ENCODE peak calls at places on chromosomes 13 and 19, in eight cellular contexts. E, Q, G, N, K, C, P and L are unnamed samples.

GRCh38 chr13:110989331-110989730 is 74.5 kb upstream of the ANKRD10 start:
- DNase-seq in E (no peak), Q (no peak), G (no peak), N (no peak), K (no peak), C (no peak), P (no peak), L (no peak)

GRCh38 chr13:46523972-46524737 is 28.8 kb upstream of the LRCH1 start:
- DNase-seq in E (no peak), Q (no peak), G (no peak), N (no peak), K (no peak), C (no peak), P (peak; percentile 48), L (no peak)

GRCh38 chr19:342801-343421 is 1.7 kb downstream of the MIER2 start:
- DNase-seq in E (no peak), Q (no peak), G (peak; percentile 73), N (no peak), K (peak; percentile 75), C (peak; percentile 67), P (peak; percentile 84), L (no peak)

GRCh38 chr19:43768273-43769050 is 12.3 kb downstream of the KCNN4 start:
- DNase-seq in E (no peak), Q (no peak), G (peak; percentile 76), N (peak; percentile 63), K (no peak), C (peak; percentile 33), P (peak; percentile 19), L (no peak)

GRCh38 chr19:33461256-33462111 is 60.1 kb downstream of the PEPD start:
- DNase-seq in E (no peak), Q (no peak), G (peak; percentile 53), N (no peak), K (no peak), C (no peak), P (no peak), L (no peak)

GRCh38 chr13:40460116-40460515 is 206.3 kb downstream of the FOXO1 start:
- DNase-seq in E (no peak), Q (no peak), G (no peak), N (no peak), K (no peak), C (no peak), P (peak; percentile 51), L (no peak)

GRCh38 chr13:60080871-60081270 is 82.9 kb downstream of the DIAPH3 start:
- DNase-seq in E (no peak), Q (no peak), G (no peak), N (no peak), K (no peak), C (no peak), P (no peak), L (no peak)

GRCh38 chr19:31140717-31141116 is 208.5 kb downstream of the TSHZ3 start:
- DNase-seq in E (no peak), Q (no peak), G (no peak), N (no peak), K (peak; percentile 62), C (no peak), P (peak; percentile 36), L (no peak)

GRCh38 chr13:78589206-78589605 is 14.1 kb downstream of the POU4F1 start:
- DNase-seq in E (no peak), Q (no peak), G (no peak), N (no peak), K (no peak), C (peak; percentile 32), P (no peak), L (peak; percentile 44)

GRCh38 chr19:1862068-1862423 is 1.3 kb downstream of the KLF16 start:
- DNase-seq in E (no peak), Q (no peak), G (no peak), N (no peak), K (no peak), C (no peak), P (no peak), L (no peak)

GRCh38 chr13:44855860-44856259 is 133.4 kb downstream of the NUFIP1 start:
- DNase-seq in E (no peak), Q (no peak), G (no peak), N (no peak), K (no peak), C (no peak), P (no peak), L (no peak)

GRCh38 chr13:30844548-30845296 is 61.3 kb upstream of the MEDAG start:
- DNase-seq in E (no peak), Q (no peak), G (no peak), N (no peak), K (no peak), C (no peak), P (no peak), L (no peak)

GRCh38 chr19:49664171-49665070 is 1.2 kb downstream of the IRF3 start:
- DNase-seq in E (peak; percentile 84), Q (peak; percentile 82), G (peak; percentile 96), N (peak; percentile 91), K (peak; percentile 90), C (peak; percentile 89), P (peak; percentile 83), L (peak; percentile 84)

GRCh38 chr19:1068111-1069001 is 1.4 kb downstream of the ARHGAP45 start:
- DNase-seq in E (no peak), Q (no peak), G (no peak), N (no peak), K (no peak), C (peak; percentile 52), P (no peak), L (peak; percentile 75)

GRCh38 chr13:98141938-98142426 is 912 bp upstream of the FARP1 start:
- DNase-seq in E (no peak), Q (no peak), G (no peak), N (peak; percentile 10), K (no peak), C (peak; percentile 19), P (no peak), L (peak; percentile 37)

DNA sequence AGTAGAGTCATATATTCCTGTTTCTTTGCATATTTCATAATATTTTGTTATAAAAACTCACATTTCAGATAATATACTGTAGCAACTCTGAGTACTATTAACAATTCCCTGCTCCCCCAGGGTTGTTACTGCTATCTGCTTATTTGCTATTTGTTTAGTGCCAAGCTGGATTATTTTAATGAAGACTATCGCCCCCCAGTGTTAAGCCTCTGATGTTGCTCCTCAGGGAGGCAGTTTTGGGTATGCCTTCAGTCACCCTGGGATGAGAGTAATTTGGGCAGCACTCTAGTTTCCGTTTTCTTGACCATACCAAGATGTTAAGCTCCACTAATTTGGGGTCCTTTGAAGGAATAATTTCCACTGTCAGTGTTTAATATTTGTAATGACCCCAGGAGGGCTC is 46.0 kb downstream of the MICU2 start:
- DNase-seq in E (no peak), Q (peak; percentile 10), G (no peak), N (no peak), K (peak; percentile 38), C (no peak), P (peak; percentile 24), L (peak; percentile 25)
- TF ChIP-seq CTCF in E (peak; percentile 47), Q (peak; percentile 65), G (peak; percentile 37), N (no peak), K (peak; percentile 57), C (peak; percentile 59), P (peak; percentile 54), L (peak; percentile 34)

DNA sequence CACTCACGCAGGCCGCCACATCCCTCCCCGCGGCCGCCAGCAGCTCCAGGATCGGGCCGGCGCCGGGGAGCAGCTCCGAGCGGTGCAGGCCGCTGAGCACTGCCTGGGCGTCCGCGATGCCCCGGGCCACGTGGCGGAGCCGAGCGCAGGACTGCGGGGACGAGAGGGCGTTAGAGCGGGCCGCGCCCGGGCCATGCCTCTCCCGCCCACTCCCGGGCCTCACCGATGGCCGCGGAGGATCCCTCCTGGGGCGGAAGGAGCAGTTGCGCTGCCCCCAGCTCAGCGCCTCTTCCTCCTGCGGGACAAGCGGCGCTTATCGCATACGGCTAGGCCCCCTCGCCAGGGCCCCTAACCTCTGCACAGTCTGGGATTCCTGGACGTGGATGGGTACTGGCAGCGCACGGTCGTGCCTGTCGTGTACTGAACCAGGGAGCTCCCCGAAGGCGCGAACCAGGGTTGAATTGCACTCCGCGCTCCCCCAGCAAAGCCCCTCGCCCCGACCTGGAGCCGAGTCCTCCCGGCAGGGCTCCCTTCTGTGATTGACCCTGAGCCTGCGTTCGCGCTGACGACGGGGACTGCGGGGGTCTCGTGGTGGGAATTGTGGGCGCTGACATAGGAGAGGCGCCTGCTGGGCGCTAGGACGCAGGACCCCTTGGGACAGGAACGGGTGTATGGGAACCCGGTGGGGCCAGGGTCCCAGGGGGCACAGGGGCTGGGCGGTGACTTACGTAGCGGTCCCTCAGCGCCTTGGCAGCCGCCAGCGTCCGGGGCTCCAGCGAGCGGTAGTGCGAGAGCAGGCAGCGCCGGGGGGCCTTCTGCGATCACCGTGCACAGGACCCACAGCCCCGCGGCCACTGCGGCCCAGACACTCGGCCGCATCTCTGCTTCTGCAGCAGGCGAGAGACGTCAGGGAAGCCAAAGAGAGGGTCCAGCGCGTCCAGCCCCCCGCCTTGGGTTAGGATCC is 673 bp downstream of the IFNL4 start:
- DNase-seq in E (no peak), Q (no peak), G (peak; percentile 64), N (no peak), K (no peak), C (no peak), P (no peak), L (no peak)
- H3K4me3 ChIP-seq in E (no peak overlapping the region), Q (peak overlapping the region; percentile 12), G (no peak overlapping the region), N (no peak overlapping the region), K (no peak overlapping the region), C (peak overlapping the region; percentile 21), P (no peak overlapping the region), L (no peak overlapping the region)

GRCh38 chr13:109567315-109567714 is 219.1 kb downstream of the IRS2 start:
- DNase-seq in E (no peak), Q (no peak), G (no peak), N (no peak), K (no peak), C (no peak), P (no peak), L (no peak)
- TF ChIP-seq CTCF in E (no peak), Q (no peak), G (no peak), N (no peak), K (no peak), C (no peak), P (peak; percentile 42), L (no peak)

DNA sequence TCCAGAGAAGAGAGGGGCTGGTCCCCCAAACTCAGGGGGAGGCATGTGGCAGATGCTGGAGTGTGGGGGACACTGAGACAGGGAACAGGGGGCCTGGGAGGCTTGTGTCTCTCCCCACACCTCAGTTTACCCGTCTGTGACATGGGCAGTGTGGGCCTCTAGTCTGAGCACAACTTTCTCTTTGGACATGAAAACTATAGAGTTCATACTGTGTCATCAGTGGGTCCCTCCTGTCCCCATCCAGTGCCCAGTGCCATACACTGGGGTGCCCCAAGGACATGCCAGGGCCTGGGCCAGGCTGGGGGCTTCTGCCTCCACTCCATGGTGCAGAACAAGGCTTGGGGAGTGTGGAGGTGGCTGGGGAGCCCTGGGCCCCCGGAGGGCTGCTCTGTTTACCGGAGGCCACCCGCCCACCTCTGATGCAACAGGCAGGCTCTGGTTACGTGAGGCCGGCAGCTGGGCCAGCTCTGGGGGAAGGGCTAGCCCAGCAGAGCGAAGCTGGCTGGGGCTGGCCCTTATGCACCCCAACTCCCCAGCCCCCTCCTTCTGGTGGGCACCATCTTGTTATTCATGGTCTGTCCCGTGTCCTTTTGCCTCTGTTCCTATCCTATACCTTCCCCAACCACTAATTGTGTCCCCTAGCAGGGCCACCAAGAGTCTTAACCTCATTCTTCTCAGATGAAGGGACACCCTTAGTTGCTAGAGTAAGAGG is 1.9 kb upstream of the MEF2B start:
- DNase-seq in E (peak; percentile 66), Q (no peak), G (no peak), N (no peak), K (no peak), C (no peak), P (peak; percentile 73), L (peak; percentile 41)
- H3K4me3 ChIP-seq in E (no peak overlapping the region), Q (no peak overlapping the region), G (no peak overlapping the region), N (no peak overlapping the region), K (no peak overlapping the region), C (no peak overlapping the region), P (no peak overlapping the region), L (no peak overlapping the region)